ENCODE peak calls at places on chromosomes 3 and 15, in seven cellular contexts. One of them, this sample, is unnamed. For H3K4me1, the result is how much of the 10 kb centered on the place peaks cover.

GRCh38 chr3:88031543-88032148 is 27.2 kb downstream of the CGGBP1 start:
- DNase-seq in testis: no peak
- DNase-seq in transverse colon: no peak
- DNase-seq in stomach: no peak
- DNase-seq in HCT116: no peak
- DNase-seq in body of pancreas: no peak
- DNase-seq in breast epithelium: no peak
- DNase-seq in this sample: no peak

GRCh38 chr3:197518794-197519451 is 36.8 kb downstream of the BDH1 start:
- DNase-seq in body of pancreas: no peak
- DNase-seq in breast epithelium: no peak
- DNase-seq in transverse colon: no peak
- DNase-seq in HCT116: no peak
- DNase-seq in testis: no peak
- DNase-seq in stomach: no peak
- DNase-seq in this sample: peak

GRCh38 chr3:150146891-150147761 is 176.4 kb upstream of the PFN2 start:
- DNase-seq in stomach: no peak
- DNase-seq in HCT116: no peak
- DNase-seq in testis: peak
- DNase-seq in body of pancreas: no peak
- DNase-seq in transverse colon: peak
- DNase-seq in breast epithelium: no peak
- DNase-seq in this sample: no peak

GRCh38 chr3:185406127-185406620 is 43.2 kb downstream of the MAP3K13 start:
- DNase-seq in breast epithelium: no peak
- DNase-seq in testis: no peak
- DNase-seq in transverse colon: no peak
- DNase-seq in stomach: no peak
- DNase-seq in body of pancreas: no peak
- DNase-seq in HCT116: no peak
- DNase-seq in this sample: no peak

GRCh38 chr15:62752687-62753517 is 289.6 kb upstream of the TPM1 start:
- DNase-seq in stomach: no peak
- DNase-seq in testis: no peak
- DNase-seq in body of pancreas: no peak
- DNase-seq in HCT116: no peak
- DNase-seq in transverse colon: no peak
- DNase-seq in breast epithelium: no peak
- DNase-seq in this sample: no peak

GRCh38 chr15:85886345-85886935 is 91.7 kb upstream of the KLHL25 start:
- DNase-seq in stomach: no peak
- DNase-seq in body of pancreas: no peak
- DNase-seq in testis: no peak
- DNase-seq in transverse colon: no peak
- DNase-seq in HCT116: no peak
- DNase-seq in breast epithelium: no peak
- DNase-seq in this sample: no peak

GRCh38 chr15:26937134-26937533 is 33.8 kb upstream of the GABRG3 start:
- DNase-seq in breast epithelium: no peak
- DNase-seq in HCT116: no peak
- DNase-seq in transverse colon: no peak
- DNase-seq in stomach: no peak
- DNase-seq in testis: no peak
- DNase-seq in body of pancreas: no peak
- DNase-seq in this sample: no peak

GRCh38 chr3:31968927-31969418 is 12.1 kb downstream of the OSBPL10 start:
- DNase-seq in stomach: no peak
- DNase-seq in transverse colon: no peak
- DNase-seq in testis: no peak
- DNase-seq in breast epithelium: no peak
- DNase-seq in body of pancreas: no peak
- DNase-seq in HCT116: peak
- DNase-seq in this sample: no peak

GRCh38 chr3:40317061-40317676 is 7.7 kb downstream of the EIF1B start:
- DNase-seq in stomach: no peak
- DNase-seq in transverse colon: peak
- DNase-seq in body of pancreas: peak
- DNase-seq in breast epithelium: no peak
- DNase-seq in testis: peak
- DNase-seq in HCT116: peak
- DNase-seq in this sample: no peak

GRCh38 chr15:85412956-85413854 is 32.8 kb downstream of the AKAP13 start:
- DNase-seq in HCT116: peak
- DNase-seq in breast epithelium: no peak
- DNase-seq in stomach: peak
- DNase-seq in testis: peak
- DNase-seq in body of pancreas: peak
- DNase-seq in transverse colon: peak
- DNase-seq in this sample: peak

GRCh38 chr3:190130700-190131099 is 10.0 kb upstream of the P3H2 start:
- DNase-seq in stomach: no peak
- DNase-seq in body of pancreas: no peak
- DNase-seq in testis: no peak
- DNase-seq in HCT116: no peak
- DNase-seq in transverse colon: no peak
- DNase-seq in breast epithelium: no peak
- DNase-seq in this sample: no peak

GRCh38 chr15:38666865-38667264 is 102.3 kb upstream of the RASGRP1 start:
- DNase-seq in HCT116: no peak
- DNase-seq in breast epithelium: no peak
- DNase-seq in stomach: no peak
- DNase-seq in body of pancreas: no peak
- DNase-seq in transverse colon: no peak
- DNase-seq in testis: no peak
- DNase-seq in this sample: no peak

GRCh38 chr15:38667875-38668274 is 103.3 kb upstream of the RASGRP1 start:
- DNase-seq in breast epithelium: no peak
- DNase-seq in transverse colon: no peak
- DNase-seq in stomach: no peak
- DNase-seq in testis: no peak
- DNase-seq in body of pancreas: no peak
- DNase-seq in HCT116: no peak
- DNase-seq in this sample: no peak

GRCh38 chr15:38668433-38669159 is 104.0 kb upstream of the RASGRP1 start:
- DNase-seq in breast epithelium: no peak
- DNase-seq in stomach: no peak
- DNase-seq in testis: no peak
- DNase-seq in transverse colon: no peak
- DNase-seq in body of pancreas: no peak
- DNase-seq in HCT116: no peak
- DNase-seq in this sample: no peak

GRCh38 chr15:38662805-38663204 is 98.2 kb upstream of the RASGRP1 start:
- DNase-seq in HCT116: no peak
- DNase-seq in body of pancreas: no peak
- DNase-seq in breast epithelium: no peak
- DNase-seq in stomach: no peak
- DNase-seq in transverse colon: no peak
- DNase-seq in testis: no peak
- DNase-seq in this sample: no peak

GRCh38 chr15:38665586-38665985 is 101.0 kb upstream of the RASGRP1 start:
- DNase-seq in HCT116: no peak
- DNase-seq in body of pancreas: no peak
- DNase-seq in breast epithelium: no peak
- DNase-seq in testis: no peak
- DNase-seq in stomach: no peak
- DNase-seq in transverse colon: no peak
- DNase-seq in this sample: no peak
- H3K4me1 ChIP-seq in HCT116: under half
- H3K4me1 ChIP-seq in body of pancreas: under half
- H3K4me1 ChIP-seq in breast epithelium: under half
- H3K4me1 ChIP-seq in testis: under half
- H3K4me1 ChIP-seq in stomach: under half
- H3K4me1 ChIP-seq in transverse colon: under half
- H3K4me1 ChIP-seq in this sample: under half

DNA sequence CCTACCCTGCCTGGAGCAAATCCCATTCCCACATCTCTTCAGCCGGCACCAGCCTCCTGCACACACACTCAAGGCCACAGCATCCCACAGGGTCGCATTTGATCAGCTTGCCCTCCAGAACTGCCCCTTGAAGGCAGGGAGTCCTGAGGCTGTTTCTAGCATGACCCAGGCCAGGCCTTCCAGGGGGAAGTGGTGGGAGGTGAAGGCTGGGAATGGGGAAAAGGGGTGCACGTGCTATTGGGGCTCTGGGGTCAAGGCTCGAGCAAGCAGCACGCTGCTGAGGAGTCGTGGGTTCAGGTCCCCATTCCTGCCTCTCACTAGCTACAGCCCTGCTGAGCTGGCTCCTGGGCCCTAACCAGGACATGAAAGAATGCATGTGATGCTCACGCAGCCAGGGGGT is 24.9 kb downstream of the SEMA7A start:
- DNase-seq in testis: no peak
- DNase-seq in stomach: no peak
- DNase-seq in transverse colon: no peak
- DNase-seq in breast epithelium: no peak
- DNase-seq in HCT116: no peak
- DNase-seq in body of pancreas: no peak
- DNase-seq in this sample: no peak
- TF ChIP-seq POLR2A in testis: no peak
- TF ChIP-seq POLR2A in stomach: no peak
- TF ChIP-seq POLR2A in transverse colon: no peak
- TF ChIP-seq POLR2A in breast epithelium: no peak
- TF ChIP-seq POLR2A in HCT116: no peak
- TF ChIP-seq POLR2A in body of pancreas: no peak
- TF ChIP-seq POLR2A in this sample: no peak

GRCh38 chr3:100725935-100726334 is 16.6 kb downstream of the TFG start:
- DNase-seq in testis: no peak
- DNase-seq in transverse colon: no peak
- DNase-seq in breast epithelium: no peak
- DNase-seq in HCT116: no peak
- DNase-seq in body of pancreas: no peak
- DNase-seq in stomach: no peak
- DNase-seq in this sample: peak
- H3K4me1 ChIP-seq in testis: under half
- H3K4me1 ChIP-seq in transverse colon: under half
- H3K4me1 ChIP-seq in breast epithelium: under half
- H3K4me1 ChIP-seq in HCT116: under half
- H3K4me1 ChIP-seq in body of pancreas: under half
- H3K4me1 ChIP-seq in stomach: under half
- H3K4me1 ChIP-seq in this sample: under half

GRCh38 chr3:170356596-170357175 is 829 bp upstream of the SKIL start:
- DNase-seq in body of pancreas: peak
- DNase-seq in HCT116: no peak
- DNase-seq in stomach: peak
- DNase-seq in breast epithelium: peak
- DNase-seq in transverse colon: peak
- DNase-seq in testis: peak
- DNase-seq in this sample: peak
- TF ChIP-seq POLR2A in body of pancreas: peak
- TF ChIP-seq POLR2A in HCT116: no peak
- TF ChIP-seq POLR2A in stomach: no peak
- TF ChIP-seq POLR2A in breast epithelium: no peak
- TF ChIP-seq POLR2A in transverse colon: peak
- TF ChIP-seq POLR2A in testis: no peak
- TF ChIP-seq POLR2A in this sample: peak

DNA sequence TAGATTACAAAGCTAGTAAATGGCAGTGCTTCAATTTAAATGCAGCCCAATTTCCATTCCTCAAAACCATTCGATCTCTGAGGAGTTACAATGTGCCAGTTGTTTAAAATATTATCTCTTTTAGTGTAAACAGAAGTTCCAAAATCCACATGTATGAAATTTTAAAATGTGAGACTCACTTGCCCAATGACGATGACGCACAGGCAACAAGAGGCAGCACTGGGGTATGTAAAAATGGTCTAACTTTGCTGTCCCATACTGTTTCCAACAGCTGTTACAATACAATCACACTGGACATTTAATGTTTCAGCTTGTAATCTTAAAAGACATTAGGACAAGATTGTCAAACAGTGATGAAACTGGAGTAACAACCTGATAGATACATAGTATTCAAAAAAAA is 12.2 kb downstream of the SLTM start:
- DNase-seq in breast epithelium: no peak
- DNase-seq in testis: no peak
- DNase-seq in HCT116: no peak
- DNase-seq in transverse colon: no peak
- DNase-seq in stomach: no peak
- DNase-seq in body of pancreas: no peak
- DNase-seq in this sample: no peak
- H3K4me1 ChIP-seq in breast epithelium: under half
- H3K4me1 ChIP-seq in testis: under half
- H3K4me1 ChIP-seq in HCT116: under half
- H3K4me1 ChIP-seq in transverse colon: under half
- H3K4me1 ChIP-seq in stomach: under half
- H3K4me1 ChIP-seq in body of pancreas: under half
- H3K4me1 ChIP-seq in this sample: under half

DNA sequence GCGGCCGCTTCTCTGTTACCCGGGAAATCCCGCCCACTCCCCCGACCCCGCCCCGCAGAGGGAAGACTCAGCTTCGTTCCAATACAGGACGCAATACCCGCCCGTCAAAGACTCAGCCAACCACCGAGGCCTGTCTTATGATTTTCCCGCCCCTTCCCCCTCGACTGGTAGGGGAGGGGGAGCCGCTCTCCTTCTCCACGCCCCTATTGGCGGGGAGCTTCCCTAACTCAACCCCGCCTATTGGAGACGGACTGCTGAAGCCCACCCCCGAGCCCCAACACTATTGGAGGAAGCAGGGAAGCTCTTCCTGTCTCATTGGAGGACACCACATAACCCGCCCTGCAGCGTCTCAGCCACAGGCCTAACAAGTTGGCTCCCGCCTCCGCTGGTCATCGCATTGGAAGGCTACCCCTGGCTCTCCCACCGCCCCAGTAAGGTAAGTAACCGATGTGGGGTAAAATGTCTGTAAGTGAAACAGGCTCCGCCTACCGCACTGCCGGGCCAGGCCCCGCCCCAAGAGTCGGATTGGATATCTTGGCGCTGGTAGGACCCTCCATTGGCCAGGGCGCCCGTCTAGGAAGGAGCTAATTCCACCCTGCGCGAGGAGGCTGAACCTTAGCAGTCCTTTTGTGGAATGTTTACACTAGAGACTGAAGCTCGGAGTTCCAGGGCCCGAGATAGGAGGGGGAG is at the start of gene SIN3A:
- DNase-seq in HCT116: peak
- DNase-seq in stomach: peak
- DNase-seq in testis: peak
- DNase-seq in body of pancreas: peak
- DNase-seq in transverse colon: peak
- DNase-seq in breast epithelium: peak
- DNase-seq in this sample: peak
- TF ChIP-seq POLR2A in HCT116: no peak
- TF ChIP-seq POLR2A in stomach: no peak
- TF ChIP-seq POLR2A in testis: peak
- TF ChIP-seq POLR2A in body of pancreas: peak
- TF ChIP-seq POLR2A in transverse colon: no peak
- TF ChIP-seq POLR2A in breast epithelium: peak
- TF ChIP-seq POLR2A in this sample: no peak